ENCODE peak calls at places on chromosomes 2 and 18, in four cellular contexts. N, E, M and R are unnamed samples.

GRCh38 chr18:55748227-55748738 is 160.3 kb upstream of the TCF4 start:
- DNase-seq in N (no peak), M (no peak), E (no peak), R (no peak)

GRCh38 chr2:223976635-223977226 is 19.5 kb downstream of the MRPL44 start:
- DNase-seq in E (no peak), M (no peak), N (no peak), R (no peak)

GRCh38 chr18:51153659-51154371 is 43.7 kb downstream of the MEX3C start:
- DNase-seq in E (no peak), M (no peak), N (no peak), R (no peak)

GRCh38 chr2:207955456-207955855 is 69.9 kb downstream of the PLEKHM3 start:
- DNase-seq in N (no peak), M (no peak), E (no peak), R (no peak)

GRCh38 chr2:201507725-201508124 is 56.2 kb downstream of the STRADB start:
- DNase-seq in M (no peak), N (no peak), E (no peak), R (no peak)

GRCh38 chr18:76493213-76494107 is 1.6 kb downstream of the ZNF516 start:
- DNase-seq in M (no peak), E (peak; percentile 60), N (no peak), R (no peak)

GRCh38 chr2:229725716-229726346 is 11.5 kb upstream of the DNER start:
- DNase-seq in N (no peak), M (no peak), E (peak; percentile 94), R (no peak)

GRCh38 chr2:46519265-46519664 is 39.9 kb downstream of the TMEM247 start:
- DNase-seq in E (no peak), N (no peak), M (no peak), R (no peak)

GRCh38 chr2:20855456-20855855 is 32.6 kb upstream of the LDAH start:
- DNase-seq in M (no peak), N (no peak), E (no peak), R (no peak)

GRCh38 chr2:130376433-130377293 is 20.8 kb downstream of the PTPN18 start:
- DNase-seq in N (no peak), M (no peak), E (no peak), R (no peak)
- TF ChIP-seq CTCF in N (no peak), M (no peak), E (no peak), R (no peak)

DNA sequence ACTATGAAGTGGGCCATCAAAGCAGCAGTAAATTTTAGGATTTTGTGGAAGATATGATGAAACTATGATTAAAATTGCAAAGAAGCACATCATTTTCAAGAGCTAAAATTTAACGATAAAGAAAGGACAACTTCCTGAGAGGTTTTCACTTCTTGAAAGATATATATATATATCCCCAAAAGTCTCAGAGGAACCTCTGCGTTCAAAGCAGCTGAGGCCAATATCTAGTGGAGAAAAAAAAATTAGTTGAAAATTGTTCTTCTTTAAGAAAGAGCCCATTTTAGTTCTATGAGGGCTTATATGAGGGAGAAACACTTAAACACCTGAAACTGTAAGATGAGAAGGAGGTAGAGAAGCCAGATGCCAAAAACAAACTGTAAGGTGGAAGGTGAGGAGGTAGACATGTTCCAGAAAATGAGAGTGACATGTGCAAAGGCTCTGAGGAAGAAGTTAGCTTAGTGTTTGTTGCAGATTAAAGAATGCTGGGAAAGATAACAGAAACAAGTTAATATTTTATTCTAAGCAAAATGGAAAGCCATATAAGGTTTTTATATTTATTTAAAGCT is 72.9 kb upstream of the VRK2 start:
- DNase-seq in E (no peak), M (no peak), N (no peak), R (no peak)
- H3K4me1 ChIP-seq in E (no peaks in the 10 kb centered on the region), M (no peaks in the 10 kb centered on the region), N (no peaks in the 10 kb centered on the region), R (no peaks in the 10 kb centered on the region)

DNA sequence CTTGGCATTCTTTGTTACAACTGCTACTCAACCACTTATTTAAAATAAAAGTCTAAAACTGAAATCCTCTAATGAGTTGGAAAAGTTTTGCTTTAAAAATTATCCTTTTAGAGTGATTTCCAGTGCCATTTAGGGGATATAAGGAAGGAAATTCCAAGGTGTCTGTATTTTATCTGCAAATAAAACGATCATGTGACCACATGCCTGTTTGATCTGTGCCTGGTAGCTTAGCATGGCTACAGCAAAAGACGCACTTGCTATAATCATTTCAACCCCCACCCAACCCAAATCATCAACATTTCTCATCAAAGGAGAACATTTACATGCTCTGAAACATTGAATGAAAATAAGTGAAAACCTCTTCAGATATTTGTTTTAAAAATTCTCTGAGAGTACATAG is 615.1 kb downstream of the IRS1 start:
- DNase-seq in N (no peak), M (no peak), E (no peak), R (no peak)
- H3K4me3 ChIP-seq in N (no peak overlapping the region), M (no peak overlapping the region), E (no peak overlapping the region), R (no peak overlapping the region)

GRCh38 chr2:143263045-143263625 is 133.9 kb downstream of the ARHGAP15 start:
- DNase-seq in N (no peak), E (no peak), M (no peak), R (no peak)
- TF ChIP-seq CTCF in N (no peak), E (no peak), M (no peak), R (no peak)

DNA sequence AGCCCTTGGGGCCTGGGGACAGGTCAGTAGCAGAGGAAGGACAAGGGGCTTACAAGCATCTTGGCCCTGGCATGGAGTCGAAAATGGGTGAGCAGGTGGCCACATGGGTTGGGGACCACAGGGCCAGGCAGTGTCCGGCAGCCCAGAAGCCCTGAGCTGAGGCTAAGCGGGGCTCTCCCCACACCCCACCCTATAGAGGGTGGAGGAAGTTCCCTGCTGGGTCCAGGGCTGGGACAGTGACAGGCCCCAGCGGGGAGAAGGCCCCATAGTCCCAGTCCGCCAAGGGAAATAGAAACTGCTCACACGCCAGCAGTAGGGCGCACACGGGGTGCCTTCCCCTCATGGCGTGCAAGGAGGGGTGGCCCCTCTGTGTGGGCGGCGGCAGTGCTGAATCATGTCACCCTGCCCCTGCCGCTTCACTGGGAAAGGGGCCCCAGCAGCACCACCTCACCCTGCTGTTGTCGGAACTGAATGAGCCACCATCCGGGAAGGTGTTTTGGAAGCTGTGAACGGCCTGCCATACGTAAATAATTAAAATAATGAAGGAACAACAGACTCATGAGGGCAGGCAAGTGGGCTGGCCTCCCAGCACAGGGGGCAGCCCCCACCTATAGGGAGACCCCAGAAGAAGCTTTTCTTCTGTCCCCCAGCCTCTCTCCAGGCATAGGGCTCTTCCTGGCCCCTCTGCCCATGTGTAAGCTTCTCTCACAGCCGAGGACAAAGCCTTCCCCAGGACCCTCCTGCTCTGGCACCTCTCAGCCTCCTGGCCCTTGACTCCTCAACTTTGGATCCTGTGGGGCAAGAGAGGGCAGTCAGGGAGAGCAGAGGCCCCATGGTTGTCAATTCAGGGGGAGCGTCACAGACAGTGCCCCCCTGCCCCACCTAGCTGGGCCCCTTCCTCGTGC is 12.7 kb upstream of the DUSP2 start:
- DNase-seq in M (no peak), E (no peak), N (peak; percentile 64), R (peak; percentile 65)
- H3K4me1 ChIP-seq in M (no peaks in the 10 kb centered on the region), E (no peaks in the 10 kb centered on the region), N (no peaks in the 10 kb centered on the region), R (peaks cover 69% of the 10 kb centered on the region)

GRCh38 chr18:48939368-48940097 is 11.2 kb downstream of the SMAD7 start:
- DNase-seq in E (peak; percentile 52), M (no peak), N (peak; percentile 75), R (no peak)
- H3K4me3 ChIP-seq in E (peak overlapping the region; percentile 43), M (peak overlapping the region; percentile 31), N (peak overlapping the region; percentile 10), R (no peak overlapping the region)

DNA sequence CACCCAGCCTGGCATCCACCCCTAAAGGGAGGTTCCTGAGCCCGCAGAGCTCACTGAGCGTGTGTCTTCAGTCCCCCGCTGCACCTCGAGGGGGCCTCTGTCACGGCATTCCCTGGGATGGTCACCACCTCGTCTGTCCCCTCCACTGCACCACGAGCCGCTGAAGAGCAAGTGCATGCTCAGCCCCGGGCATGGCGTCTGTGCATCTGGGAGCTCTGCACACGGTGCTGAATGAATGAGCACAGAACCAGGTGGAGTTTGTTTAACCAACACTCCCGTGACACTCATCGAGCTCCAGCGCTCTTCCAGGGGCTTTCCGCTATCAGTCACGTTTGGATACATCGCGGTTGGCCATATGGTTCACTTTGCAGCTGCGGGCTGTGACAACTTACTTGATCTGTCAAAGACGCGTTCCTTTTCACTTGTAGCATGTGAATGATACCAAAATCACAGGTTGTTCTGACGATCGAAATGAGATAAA is 9.2 kb downstream of the ALLC start:
- DNase-seq in M (no peak), E (no peak), N (peak; percentile 54), R (no peak)
- TF ChIP-seq CTCF in M (no peak), E (no peak), N (no peak), R (no peak)

DNA sequence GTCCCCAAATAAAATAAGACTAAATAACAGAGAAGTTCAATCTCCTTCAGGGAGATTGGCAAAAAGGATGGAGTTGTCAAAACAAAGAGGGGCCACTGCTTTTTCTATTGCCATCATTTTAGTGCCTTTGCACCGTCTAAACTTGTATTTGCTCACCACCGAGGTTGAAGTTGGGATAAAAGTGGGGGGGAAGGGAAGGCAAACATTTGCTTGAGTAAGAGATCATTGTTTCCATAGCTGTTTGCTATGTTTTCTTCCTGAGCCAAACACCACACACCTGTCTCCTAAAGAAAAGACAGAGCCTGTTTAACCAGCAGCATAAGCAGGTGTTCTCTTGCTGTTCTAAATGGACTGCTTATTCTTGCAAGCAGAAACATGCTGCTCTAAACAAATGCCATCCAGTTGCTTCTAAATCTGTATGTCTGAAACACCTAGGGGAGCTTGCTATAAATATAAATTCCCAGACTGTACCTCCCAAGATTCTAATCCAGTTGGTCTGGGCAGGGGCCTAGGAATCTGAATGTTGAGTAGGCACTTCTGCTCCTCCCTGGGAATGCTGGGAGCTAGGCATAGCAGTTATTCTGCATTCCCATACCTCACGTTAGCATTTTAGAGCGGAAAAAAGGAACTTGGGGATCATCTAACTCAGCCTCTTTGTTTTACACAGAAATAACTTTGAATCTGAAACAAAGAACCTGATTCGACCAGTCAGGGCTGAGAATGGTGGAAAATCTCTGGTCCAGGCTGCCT is 179.4 kb upstream of the ARL4C start:
- DNase-seq in N (no peak), E (no peak), M (no peak), R (no peak)
- H3K4me1 ChIP-seq in N (peaks cover 7% of the 10 kb centered on the region), E (peaks cover 10% of the 10 kb centered on the region), M (no peaks in the 10 kb centered on the region), R (no peaks in the 10 kb centered on the region)

GRCh38 chr18:25503567-25504081 is 151.7 kb upstream of the ZNF521 start:
- DNase-seq in N (no peak), M (peak; percentile 43), E (peak; percentile 59), R (no peak)
- H3K4me3 ChIP-seq in N (peak overlapping the region; percentile 41), M (peak overlapping the region; percentile 47), E (peak overlapping the region; percentile 50), R (no peak overlapping the region)